ENCODE peak calls at places on chromosomes 3 and 15, in six cellular contexts. K, W, D, T, V and I are unnamed samples.

GRCh38 chr3:34012102-34012461 is 213.7 kb downstream of the PDCD6IP start:
- DNase-seq in K (no peak), W (no peak), D (no peak), T (no peak), V (no peak), I (peak; percentile 18)

GRCh38 chr15:40984963-40985362 is 31.7 kb downstream of the CHAC1 start:
- DNase-seq in K (no peak), W (no peak), D (no peak), T (no peak), V (no peak), I (no peak)

GRCh38 chr3:124492824-124493223 is 237.4 kb upstream of the UMPS start:
- DNase-seq in K (no peak), W (no peak), D (no peak), T (no peak), V (peak; percentile 43), I (peak; percentile 25)

GRCh38 chr3:191502583-191502982 is 41.6 kb downstream of the PYDC2 start:
- DNase-seq in K (no peak), W (no peak), D (no peak), T (no peak), V (peak; percentile 36), I (no peak)

GRCh38 chr3:45509038-45509767 is 85.3 kb upstream of the LIMD1 start:
- DNase-seq in K (no peak), W (no peak), D (no peak), T (no peak), V (no peak), I (no peak)

GRCh38 chr3:36709281-36709680 is 55.1 kb downstream of the DCLK3 start:
- DNase-seq in K (no peak), W (no peak), D (no peak), T (no peak), V (no peak), I (no peak)

GRCh38 chr3:131349946-131350347 is 31.6 kb upstream of the NUDT16 start:
- DNase-seq in K (peak; percentile 20), W (no peak), D (no peak), T (no peak), V (no peak), I (peak; percentile 54)

GRCh38 chr3:126181398-126181725 is 976 bp upstream of the ALDH1L1 start:
- DNase-seq in K (no peak), W (no peak), D (no peak), T (no peak), V (no peak), I (no peak)

GRCh38 chr15:40069178-40070165 is 30.5 kb upstream of the SRP14 start:
- DNase-seq in K (peak; percentile 93), W (no peak), D (peak; percentile 99), T (peak; percentile 81), V (peak; percentile 93), I (peak; percentile 98)

GRCh38 chr3:11581237-11582122 is 62.2 kb downstream of the VGLL4 start:
- DNase-seq in K (no peak), W (no peak), D (peak; percentile 59), T (no peak), V (no peak), I (no peak)

GRCh38 chr3:53354945-53355498 is 7.7 kb upstream of the DCP1A start:
- DNase-seq in K (no peak), W (no peak), D (no peak), T (no peak), V (no peak), I (no peak)

GRCh38 chr3:180362081-180362480 is 239.9 kb upstream of the TTC14 start:
- DNase-seq in K (no peak), W (no peak), D (no peak), T (no peak), V (no peak), I (no peak)

GRCh38 chr3:113783463-113783862 is 36.6 kb downstream of the ATP6V1A start:
- DNase-seq in K (no peak), W (no peak), D (no peak), T (no peak), V (no peak), I (no peak)

GRCh38 chr15:62988701-62989100 is 53.8 kb upstream of the TPM1 start:
- DNase-seq in K (no peak), W (no peak), D (no peak), T (no peak), V (no peak), I (no peak)

GRCh38 chr3:147422226-147422933 is 13.2 kb downstream of the ZIC1 start:
- DNase-seq in K (no peak), W (no peak), D (no peak), T (no peak), V (no peak), I (no peak)

GRCh38 chr3:46484911-46485696 is 12.7 kb upstream of the RTP3 start:
- DNase-seq in K (no peak), W (no peak), D (no peak), T (no peak), V (no peak), I (no peak)

GRCh38 chr15:51758645-51759044 is 7.2 kb downstream of the TMOD2 start:
- DNase-seq in K (peak; percentile 37), W (no peak), D (no peak), T (no peak), V (peak; percentile 73), I (peak; percentile 70)

GRCh38 chr3:139219463-139219862 is 124.4 kb upstream of the MRPS22 start:
- DNase-seq in K (no peak), W (no peak), D (no peak), T (no peak), V (no peak), I (no peak)

GRCh38 chr3:116927918-116928317 is 218.3 kb downstream of the TUSC7 start:
- DNase-seq in K (no peak), W (no peak), D (no peak), T (no peak), V (no peak), I (no peak)

GRCh38 chr3:37991823-37992222 is 1.2 kb downstream of the VILL start:
- DNase-seq in K (no peak), W (no peak), D (peak; percentile 47), T (no peak), V (no peak), I (no peak)

GRCh38 chr15:63389902-63390301 is 8.3 kb upstream of the CA12 start:
- DNase-seq in K (peak; percentile 25), W (no peak), D (no peak), T (no peak), V (no peak), I (no peak)

GRCh38 chr15:78925076-78925624 is 19.7 kb downstream of the CTSH start:
- DNase-seq in K (no peak), W (no peak), D (no peak), T (no peak), V (no peak), I (no peak)

GRCh38 chr3:196624008-196624790 is 15.3 kb upstream of the NRROS start:
- DNase-seq in K (no peak), W (no peak), D (no peak), T (no peak), V (no peak), I (no peak)

GRCh38 chr15:60580650-60581415 is 101.9 kb upstream of the ICE2 start:
- DNase-seq in K (no peak), W (peak; percentile 44), D (no peak), T (no peak), V (no peak), I (no peak)

GRCh38 chr15:60906275-60906674 is 322.8 kb downstream of the RORA start:
- DNase-seq in K (no peak), W (no peak), D (no peak), T (no peak), V (no peak), I (no peak)

GRCh38 chr15:87224409-87224808 is 1032.1 kb downstream of the NTRK3 start:
- DNase-seq in K (no peak), W (no peak), D (no peak), T (no peak), V (no peak), I (no peak)

GRCh38 chr3:42803800-42804112 is 534 bp downstream of the HIGD1A start:
- DNase-seq in K (no peak), W (no peak), D (no peak), T (peak; percentile 2), V (peak; percentile 62), I (peak; percentile 64)

GRCh38 chr3:49253512-49253911 is 23.5 kb downstream of the C3orf62 start:
- DNase-seq in K (no peak), W (no peak), D (no peak), T (no peak), V (no peak), I (no peak)

GRCh38 chr3:150302246-150302645 is 105.9 kb upstream of the TSC22D2 start:
- DNase-seq in K (no peak), W (no peak), D (no peak), T (no peak), V (no peak), I (no peak)

GRCh38 chr3:155382396-155383042 is 89.0 kb upstream of the STRIT1 start:
- DNase-seq in K (peak; percentile 62), W (no peak), D (peak; percentile 67), T (no peak), V (peak; percentile 86), I (peak; percentile 69)

GRCh38 chr15:52710050-52710709 is 31.0 kb upstream of the ATOSA start:
- DNase-seq in K (no peak), W (no peak), D (no peak), T (no peak), V (no peak), I (no peak)

GRCh38 chr15:99967841-99968371 is 234.7 kb upstream of the LYSMD4 start:
- DNase-seq in K (no peak), W (no peak), D (peak; percentile 31), T (no peak), V (no peak), I (no peak)

GRCh38 chr3:46880884-46881818 is 3.6 kb downstream of the PTH1R start:
- DNase-seq in K (no peak), W (no peak), D (no peak), T (no peak), V (peak; percentile 58), I (peak; percentile 68)

GRCh38 chr15:52362497-52362896 is 66.9 kb upstream of the MYO5C start:
- DNase-seq in K (no peak), W (no peak), D (no peak), T (no peak), V (no peak), I (no peak)